ENCODE peak calls at places on chromosomes 12 and 14, in seven cellular contexts. W is K562, J is H1, R is HCT116, X is HepG2, H is GM12878, V is SK-N-SH. Z is an unnamed sample.

GRCh38 chr14:52395728-52396127 is 81.6 kb downstream of the PTGER2 start:
- DNase-seq in W (no peak), J (no peak), R (no peak), X (no peak), H (no peak), V (no peak), Z (no peak)

GRCh38 chr14:75281691-75282000 is 3.0 kb downstream of the FOS start:
- DNase-seq in W (no peak), J (no peak), R (no peak), X (no peak), H (no peak), V (no peak), Z (no peak)

GRCh38 chr14:92105845-92106094 is 612 bp downstream of the ATXN3 start:
- DNase-seq in W (peak; percentile 7), J (no peak), R (no peak), X (peak; percentile 5), H (no peak), V (no peak), Z (peak; percentile 5)

GRCh38 chr14:94129758-94130414 is 482 bp upstream of the IFI27L2 start:
- DNase-seq in W (peak; percentile 40), J (no peak), R (peak; percentile 56), X (no peak), H (no peak), V (peak; percentile 59), Z (peak; percentile 60)

GRCh38 chr12:64912501-64912900 is 88.1 kb downstream of the TBC1D30 start:
- DNase-seq in W (no peak), J (no peak), R (no peak), X (no peak), H (no peak), V (no peak), Z (no peak)

GRCh38 chr14:46344327-46344937 is 307.1 kb downstream of the RPL10L start:
- DNase-seq in W (peak; percentile 3), J (no peak), R (peak; percentile 3), X (peak; percentile 15), H (peak; percentile 2), V (peak; percentile 0), Z (peak; percentile 18)

GRCh38 chr14:54866588-54866987 is 36.0 kb downstream of the GCH1 start:
- DNase-seq in W (no peak), J (no peak), R (no peak), X (peak; percentile 4), H (no peak), V (no peak), Z (no peak)

GRCh38 chr12:106767954-106768501 is 6.5 kb upstream of the RIC8B start:
- DNase-seq in W (no peak), J (peak; percentile 49), R (no peak), X (no peak), H (no peak), V (no peak), Z (no peak)

GRCh38 chr14:95339301-95339865 is 19.7 kb upstream of the CLMN start:
- DNase-seq in W (no peak), J (no peak), R (no peak), X (peak; percentile 66), H (no peak), V (no peak), Z (peak; percentile 94)

GRCh38 chr14:100822921-100823320 is 3.0 kb upstream of the MEG3 start:
- DNase-seq in W (no peak), J (no peak), R (no peak), X (no peak), H (no peak), V (no peak), Z (no peak)

GRCh38 chr14:89137514-89138163 is 279.4 kb downstream of the FOXN3 start:
- DNase-seq in W (no peak), J (no peak), R (peak; percentile 70), X (peak; percentile 45), H (no peak), V (peak; percentile 29), Z (peak; percentile 60)

GRCh38 chr14:37587881-37588666 is 7.0 kb downstream of the FOXA1 start:
- DNase-seq in W (no peak), J (no peak), R (no peak), X (peak; percentile 68), H (no peak), V (no peak), Z (peak; percentile 87)
- TF ChIP-seq JUND in W (no peak), J (no peak), R (no peak), X (peak; percentile 43), H (no peak), V (no peak), Z (no peak)

GRCh38 chr14:104780513-104781030 is 15.0 kb downstream of the AKT1 start:
- DNase-seq in W (no peak), J (no peak), R (no peak), X (no peak), H (no peak), V (no peak), Z (no peak)

GRCh38 chr14:104779776-104780512 is 15.6 kb downstream of the AKT1 start:
- DNase-seq in W (no peak), J (no peak), R (no peak), X (no peak), H (no peak), V (no peak), Z (no peak)

GRCh38 chr14:104782086-104782822 is 13.3 kb downstream of the AKT1 start:
- DNase-seq in W (no peak), J (no peak), R (no peak), X (no peak), H (no peak), V (no peak), Z (no peak)

GRCh38 chr14:104782823-104783170 is 12.8 kb downstream of the AKT1 start:
- DNase-seq in W (no peak), J (no peak), R (no peak), X (no peak), H (no peak), V (no peak), Z (no peak)

DNA sequence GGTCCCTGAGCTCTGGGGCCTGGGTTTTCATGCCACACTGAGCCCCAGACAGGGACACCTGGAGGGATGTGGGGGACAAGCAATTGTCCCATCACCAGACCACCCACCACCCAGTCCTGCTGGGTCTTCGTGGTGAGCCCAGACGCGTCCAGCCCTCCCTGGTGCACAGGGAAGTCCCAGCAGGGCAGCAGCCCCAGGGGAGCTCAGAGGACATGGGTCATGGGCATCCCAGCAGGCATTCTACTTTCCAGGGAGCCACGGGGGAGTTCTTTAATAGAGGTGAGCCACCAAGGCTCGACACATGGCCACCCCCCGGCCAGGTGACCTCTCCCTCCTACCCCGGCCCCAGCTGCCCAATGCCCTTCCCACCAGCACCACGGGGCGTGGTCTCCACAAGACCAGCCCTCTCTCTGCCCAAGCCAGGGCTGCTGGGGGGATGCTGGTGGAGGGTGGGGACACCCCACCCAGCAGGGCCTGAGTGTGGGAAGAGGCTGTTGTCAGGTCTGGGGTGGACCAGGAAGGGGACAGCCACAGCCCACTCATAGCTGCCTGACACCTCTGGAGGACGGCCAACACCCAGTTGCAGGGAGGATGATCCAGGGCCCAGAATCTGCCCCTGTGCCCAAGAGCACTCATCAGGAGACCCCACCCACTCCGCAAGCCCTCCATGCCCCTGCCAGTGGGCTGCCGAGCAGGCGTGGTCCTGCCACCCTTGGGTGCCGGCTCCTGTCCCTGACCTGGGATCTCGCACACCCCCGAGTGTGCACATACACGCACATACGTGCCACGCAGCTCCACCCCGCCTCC is 14.1 kb downstream of the AKT1 start:
- DNase-seq in W (no peak), J (no peak), R (no peak), X (no peak), H (no peak), V (no peak), Z (no peak)
- TF ChIP-seq JUND in W (no peak), J (no peak), R (no peak), X (no peak), H (no peak), V (no peak), Z (no peak)

DNA sequence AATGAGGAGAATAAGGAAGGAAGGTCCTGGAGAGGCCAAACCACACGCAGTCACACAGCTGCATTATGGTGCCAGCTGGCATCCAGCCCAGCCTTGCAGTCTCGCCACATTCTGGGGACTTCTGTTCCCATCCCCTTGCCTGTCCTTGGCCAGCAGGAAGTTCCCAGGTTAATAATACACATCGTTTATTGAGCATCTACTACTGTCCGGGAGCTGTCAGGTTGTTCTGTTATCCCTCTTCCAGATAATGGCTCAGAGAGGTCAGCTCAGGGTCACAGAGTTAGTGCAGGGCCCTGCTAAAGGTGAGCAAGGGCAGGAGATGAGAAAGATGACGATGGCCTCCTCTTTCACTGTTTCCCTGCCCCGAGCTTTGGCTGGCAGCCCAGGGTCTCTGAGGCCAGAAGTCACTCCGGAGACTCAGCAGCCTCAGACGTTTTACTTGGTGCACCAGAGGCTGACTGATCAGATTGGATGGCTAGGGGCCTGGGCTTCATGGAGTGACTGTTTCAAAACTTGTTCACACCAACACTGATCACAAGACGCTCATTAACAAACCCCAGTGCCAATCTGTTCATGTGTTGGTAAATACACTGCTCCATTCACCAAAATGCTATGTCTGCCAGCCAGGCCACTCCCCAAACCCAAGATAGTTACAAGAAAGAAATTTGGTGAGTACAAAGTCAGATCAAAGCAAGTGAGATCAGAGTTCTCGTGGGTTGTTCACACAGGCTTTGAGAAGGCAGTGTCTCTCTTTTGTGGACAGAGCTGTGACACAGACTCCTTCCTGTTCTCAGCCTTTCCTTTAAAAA is 79.2 kb downstream of the B4GALNT3 start:
- DNase-seq in W (no peak), J (no peak), R (peak; percentile 45), X (no peak), H (no peak), V (peak; percentile 68), Z (peak; percentile 29)
- TF ChIP-seq JUND in W (no peak), J (no peak), R (no peak), X (no peak), H (no peak), V (no peak), Z (no peak)

GRCh38 chr12:225012-225411 is 11.1 kb upstream of the SLC6A12 start:
- DNase-seq in W (no peak), J (no peak), R (no peak), X (no peak), H (no peak), V (no peak), Z (no peak)
- TF ChIP-seq JUND in W (no peak), J (no peak), R (no peak), X (no peak), H (no peak), V (no peak), Z (no peak)

GRCh38 chr14:104138891-104139459 is 588 bp downstream of the KIF26A start:
- DNase-seq in W (no peak), J (no peak), R (no peak), X (no peak), H (no peak), V (no peak), Z (no peak)
- TF ChIP-seq JUND in W (no peak), J (no peak), R (no peak), X (no peak), H (no peak), V (no peak), Z (no peak)

Z was measured in T47D.